ENCODE peak calls at places on chromosomes 11 and 22, in four cellular contexts. One of them, this sample, is unnamed.

GRCh38 chr11:99015634-99016454 is 4.9 kb upstream of the CNTN5 start:
- DNase-seq in foreskin fibroblast: peak
- DNase-seq in Caco-2: peak
- DNase-seq in pancreas: no peak
- DNase-seq in this sample: no peak

GRCh38 chr11:46240861-46241260 is 36.6 kb upstream of the CREB3L1 start:
- DNase-seq in Caco-2: no peak
- DNase-seq in foreskin fibroblast: no peak
- DNase-seq in pancreas: no peak
- DNase-seq in this sample: no peak

GRCh38 chr22:25896098-25896497 is 154.1 kb downstream of the MYO18B start:
- DNase-seq in Caco-2: no peak
- DNase-seq in pancreas: no peak
- DNase-seq in foreskin fibroblast: no peak
- DNase-seq in this sample: no peak

GRCh38 chr22:31496735-31497146 is 405 bp downstream of the SFI1 start:
- DNase-seq in Caco-2: no peak
- DNase-seq in foreskin fibroblast: peak
- DNase-seq in pancreas: no peak
- DNase-seq in this sample: no peak

GRCh38 chr11:20310137-20310536 is 53.4 kb upstream of the HTATIP2 start:
- DNase-seq in Caco-2: no peak
- DNase-seq in foreskin fibroblast: no peak
- DNase-seq in pancreas: no peak
- DNase-seq in this sample: no peak

GRCh38 chr11:16195659-16196058 is 160.7 kb downstream of the SOX6 start:
- DNase-seq in Caco-2: no peak
- DNase-seq in pancreas: no peak
- DNase-seq in foreskin fibroblast: no peak
- DNase-seq in this sample: no peak

GRCh38 chr22:42286205-42286604 is 15.8 kb upstream of the TCF20 start:
- DNase-seq in Caco-2: no peak
- DNase-seq in pancreas: no peak
- DNase-seq in foreskin fibroblast: no peak
- DNase-seq in this sample: no peak

GRCh38 chr11:12198261-12198925 is 88.0 kb downstream of the MICAL2 start:
- DNase-seq in foreskin fibroblast: no peak
- DNase-seq in Caco-2: no peak
- DNase-seq in pancreas: no peak
- DNase-seq in this sample: no peak

GRCh38 chr11:131907371-131907770 is 537.0 kb downstream of the NTM start:
- DNase-seq in Caco-2: no peak
- DNase-seq in foreskin fibroblast: no peak
- DNase-seq in pancreas: no peak
- DNase-seq in this sample: no peak

GRCh38 chr22:42188808-42189447 is 58.3 kb upstream of the CYP2D6 start:
- DNase-seq in Caco-2: no peak
- DNase-seq in pancreas: no peak
- DNase-seq in foreskin fibroblast: no peak
- DNase-seq in this sample: no peak

GRCh38 chr11:12725863-12726666 is 51.8 kb downstream of the TEAD1 start:
- DNase-seq in pancreas: no peak
- DNase-seq in foreskin fibroblast: no peak
- DNase-seq in Caco-2: no peak
- DNase-seq in this sample: no peak

GRCh38 chr11:19934828-19935259 is 222.2 kb downstream of the NAV2 start:
- DNase-seq in foreskin fibroblast: no peak
- DNase-seq in Caco-2: no peak
- DNase-seq in pancreas: no peak
- DNase-seq in this sample: no peak

GRCh38 chr11:128324051-128324481 is 263.3 kb downstream of the ETS1 start:
- DNase-seq in foreskin fibroblast: no peak
- DNase-seq in pancreas: no peak
- DNase-seq in Caco-2: no peak
- DNase-seq in this sample: peak

GRCh38 chr11:63508009-63508408 is 2.1 kb downstream of the LGALS12 start:
- DNase-seq in foreskin fibroblast: no peak
- DNase-seq in pancreas: peak
- DNase-seq in Caco-2: peak
- DNase-seq in this sample: no peak

GRCh38 chr22:43901976-43902643 is 10.3 kb upstream of the PNPLA5 start:
- DNase-seq in foreskin fibroblast: peak
- DNase-seq in pancreas: no peak
- DNase-seq in Caco-2: no peak
- DNase-seq in this sample: no peak

GRCh38 chr11:113162590-113162961 is 151.8 kb upstream of the TTC12 start:
- DNase-seq in Caco-2: peak
- DNase-seq in pancreas: no peak
- DNase-seq in foreskin fibroblast: no peak
- DNase-seq in this sample: no peak
- TF ChIP-seq CTCF in Caco-2: peak
- TF ChIP-seq CTCF in pancreas: no peak
- TF ChIP-seq CTCF in foreskin fibroblast: no peak
- TF ChIP-seq CTCF in this sample: no peak

GRCh38 chr22:28711341-28711740 is 30.3 kb downstream of the CHEK2 start:
- DNase-seq in Caco-2: no peak
- DNase-seq in foreskin fibroblast: no peak
- DNase-seq in pancreas: no peak
- DNase-seq in this sample: no peak
- H3K4me3 ChIP-seq in Caco-2: no peak
- H3K4me3 ChIP-seq in foreskin fibroblast: no peak
- H3K4me3 ChIP-seq in pancreas: no peak
- H3K4me3 ChIP-seq in this sample: no peak

GRCh38 chr11:69027704-69028372 is 14.8 kb upstream of the MRGPRF start:
- DNase-seq in pancreas: no peak
- DNase-seq in foreskin fibroblast: no peak
- DNase-seq in Caco-2: peak
- DNase-seq in this sample: no peak
- TF ChIP-seq CTCF in pancreas: no peak
- TF ChIP-seq CTCF in foreskin fibroblast: no peak
- TF ChIP-seq CTCF in Caco-2: no peak
- TF ChIP-seq CTCF in this sample: no peak

GRCh38 chr11:60377737-60378136 is 595 bp upstream of the MS4A7 start:
- DNase-seq in Caco-2: no peak
- DNase-seq in foreskin fibroblast: no peak
- DNase-seq in pancreas: no peak
- DNase-seq in this sample: no peak
- H3K4me3 ChIP-seq in Caco-2: no peak
- H3K4me3 ChIP-seq in foreskin fibroblast: no peak
- H3K4me3 ChIP-seq in pancreas: no peak
- H3K4me3 ChIP-seq in this sample: no peak